ENCODE peak calls at places on chromosomes 4 and X, in four cellular contexts. L, J, A and B are unnamed samples.

GRCh38 chrX:63434665-63435064 is 83.5 kb upstream of the SPIN4 start:
- DNase-seq in A (no peak), L (no peak), J (no peak), B (peak; percentile 2)

GRCh38 chr4:56760194-56760593 is 61.3 kb downstream of the SPINK2 start:
- DNase-seq in A (no peak), L (no peak), J (no peak), B (no peak)

GRCh38 chrX:35380808-35381700 is 417.1 kb upstream of the MAGEB16 start:
- DNase-seq in L (no peak), A (no peak), J (no peak), B (no peak)

GRCh38 chrX:17655232-17656034 is 81.9 kb upstream of the SCML1 start:
- DNase-seq in A (no peak), L (no peak), J (no peak), B (no peak)

GRCh38 chr4:113406723-113407016 is 354.9 kb downstream of the CAMK2D start:
- DNase-seq in A (no peak), L (no peak), J (no peak), B (no peak)

GRCh38 chrX:21398424-21398823 is 24.2 kb downstream of the CNKSR2 start:
- DNase-seq in A (no peak), L (no peak), J (no peak), B (no peak)

GRCh38 chr4:25345880-25346279 is 31.2 kb upstream of the ANAPC4 start:
- DNase-seq in A (no peak), L (no peak), J (no peak), B (peak; percentile 11)

GRCh38 chrX:154048398-154048797 is 28.7 kb upstream of the IRAK1 start:
- DNase-seq in L (no peak), J (no peak), A (no peak), B (no peak)

GRCh38 chr4:39563448-39563847 is 36.2 kb upstream of the UGDH start:
- DNase-seq in J (no peak), A (no peak), L (no peak), B (no peak)

GRCh38 chr4:8704632-8705031 is 112.1 kb downstream of the CPZ start:
- DNase-seq in J (no peak), L (no peak), A (peak; percentile 6), B (no peak)

GRCh38 chr4:74455361-74456055 is 10.6 kb downstream of the AREG start:
- DNase-seq in A (no peak), L (no peak), J (no peak), B (no peak)

GRCh38 chr4:87559090-87559837 is 30.1 kb upstream of the SPARCL1 start:
- DNase-seq in L (no peak), A (no peak), J (no peak), B (no peak)

GRCh38 chr4:151012836-151013235 is 2.2 kb downstream of the LRBA start:
- DNase-seq in L (no peak), J (no peak), A (no peak), B (no peak)

GRCh38 chrX:11171956-11172355 is 60.8 kb downstream of the HCCS start:
- DNase-seq in J (no peak), L (no peak), A (no peak), B (no peak)

GRCh38 chr4:117085185-117085701 is at the start of gene TRAM1L1:
- DNase-seq in J (peak; percentile 42), L (no peak), A (peak; percentile 27), B (peak; percentile 10)

GRCh38 chrX:74160358-74160757 is 143.6 kb upstream of the ZCCHC13 start:
- DNase-seq in A (no peak), J (no peak), L (no peak), B (no peak)

GRCh38 chrX:2894885-2895292 is 34.2 kb downstream of the ARSD start:
- DNase-seq in J (peak; percentile 4), A (no peak), L (no peak), B (peak; percentile 21)

GRCh38 chr4:168836482-168836881 is 173.6 kb downstream of the CBR4 start:
- DNase-seq in A (no peak), J (no peak), L (no peak), B (no peak)

GRCh38 chr4:145387079-145387478 is 94.6 kb upstream of the SMAD1 start:
- DNase-seq in J (no peak), A (no peak), L (no peak), B (no peak)

GRCh38 chr4:115249808-115250207 is 136.4 kb upstream of the NDST4 start:
- DNase-seq in A (no peak), L (no peak), J (no peak), B (no peak)

GRCh38 chr4:16626945-16627344 is 271.5 kb downstream of the LDB2 start:
- DNase-seq in A (no peak), L (peak; percentile 26), J (peak; percentile 86), B (peak; percentile 91)

GRCh38 chr4:41391271-41391670 is 134.5 kb downstream of the UCHL1 start:
- DNase-seq in J (no peak), L (no peak), A (no peak), B (no peak)

GRCh38 chr4:40178672-40179071 is 18.2 kb upstream of the RHOH start:
- DNase-seq in J (no peak), L (no peak), A (no peak), B (no peak)

GRCh38 chrX:4110964-4111363 is 397.5 kb upstream of the PRKX start:
- DNase-seq in A (no peak), L (no peak), J (no peak), B (no peak)

GRCh38 chr4:54541426-54542118 is 116.2 kb upstream of the KIT start:
- DNase-seq in A (no peak), L (no peak), J (no peak), B (no peak)

GRCh38 chr4:133000012-133000411 is 149.1 kb upstream of the PCDH10 start:
- DNase-seq in L (no peak), J (no peak), A (no peak), B (no peak)

GRCh38 chr4:1058198-1058996 is 47.0 kb downstream of the FGFRL1 start:
- DNase-seq in L (no peak), J (no peak), A (no peak), B (no peak)

GRCh38 chr4:147361726-147362125 is 119.2 kb upstream of the EDNRA start:
- DNase-seq in L (no peak), J (peak; percentile 64), A (no peak), B (peak; percentile 73)

GRCh38 chr4:141340458-141340857 is 119.8 kb downstream of the ZNF330 start:
- DNase-seq in A (no peak), J (no peak), L (no peak), B (no peak)

GRCh38 chr4:21948347-21949072 is at the start of gene KCNIP4:
- DNase-seq in J (no peak), L (no peak), A (peak; percentile 18), B (no peak)

GRCh38 chr4:182749768-182750167 is 167.4 kb downstream of the DCTD start:
- DNase-seq in J (no peak), L (no peak), A (no peak), B (no peak)

GRCh38 chr4:16026155-16026761 is 57.6 kb downstream of the PROM1 start:
- DNase-seq in L (no peak), J (peak; percentile 21), A (no peak), B (no peak)

GRCh38 chr4:54067163-54067562 is 2.8 kb upstream of the CHIC2 start:
- DNase-seq in A (no peak), L (no peak), J (no peak), B (no peak)

DNA sequence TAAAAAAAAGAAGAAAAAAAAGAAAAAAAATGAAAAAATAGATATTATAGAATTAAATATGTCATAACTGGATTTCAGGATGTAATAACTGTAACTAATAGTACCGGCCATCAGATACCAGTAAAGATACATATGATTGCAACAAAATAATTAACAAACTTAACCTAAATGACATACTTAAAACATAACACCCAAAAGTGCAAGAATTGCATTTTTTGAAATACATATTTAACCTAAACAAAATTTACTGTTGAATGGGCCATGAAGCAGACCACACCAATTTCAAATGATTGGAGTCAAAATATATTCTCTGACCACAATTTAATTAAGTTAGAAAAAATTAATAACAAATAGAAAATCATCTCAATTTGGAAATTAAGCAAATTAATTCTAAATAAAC is 33.1 kb downstream of the GABRA3 start:
- DNase-seq in A (no peak), J (no peak), L (no peak), B (no peak)
- H3K4me3 ChIP-seq in A (no peak overlapping the region), J (no peak overlapping the region), L (no peak overlapping the region), B (no peak overlapping the region)

DNA sequence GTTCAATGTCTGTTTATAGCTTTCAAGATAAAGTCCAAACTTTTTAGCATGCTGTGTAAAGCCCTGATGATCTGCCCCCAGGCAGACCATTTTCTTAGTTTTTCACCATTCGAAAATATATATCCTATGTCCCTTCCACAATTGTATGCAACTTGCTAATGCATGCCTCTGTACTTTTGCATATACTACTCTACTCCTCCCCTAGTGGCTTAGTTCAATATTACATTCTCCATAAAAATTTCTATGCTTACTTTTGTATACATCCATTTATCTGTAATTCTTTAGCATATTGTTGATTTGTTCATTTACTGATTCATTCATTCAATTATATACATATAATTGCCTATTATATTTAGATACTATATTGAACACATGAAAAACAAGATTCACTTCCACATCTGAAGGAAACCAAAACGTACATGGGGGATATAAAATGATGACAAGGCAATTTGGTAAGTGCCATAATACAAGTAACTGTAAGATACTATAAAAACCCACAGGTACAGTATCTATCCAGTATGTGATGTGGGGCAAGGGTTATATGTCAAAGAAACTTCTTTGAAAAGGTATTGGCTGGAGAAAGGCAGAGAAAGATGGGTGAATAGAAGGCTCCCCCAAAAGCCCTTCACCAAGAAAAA is 902.5 kb downstream of the FAM133A start:
- DNase-seq in J (no peak), L (no peak), A (no peak), B (no peak)
- TF ChIP-seq CTCF in J (no peak), L (peak; percentile 30), A (peak; percentile 16), B (no peak)

DNA sequence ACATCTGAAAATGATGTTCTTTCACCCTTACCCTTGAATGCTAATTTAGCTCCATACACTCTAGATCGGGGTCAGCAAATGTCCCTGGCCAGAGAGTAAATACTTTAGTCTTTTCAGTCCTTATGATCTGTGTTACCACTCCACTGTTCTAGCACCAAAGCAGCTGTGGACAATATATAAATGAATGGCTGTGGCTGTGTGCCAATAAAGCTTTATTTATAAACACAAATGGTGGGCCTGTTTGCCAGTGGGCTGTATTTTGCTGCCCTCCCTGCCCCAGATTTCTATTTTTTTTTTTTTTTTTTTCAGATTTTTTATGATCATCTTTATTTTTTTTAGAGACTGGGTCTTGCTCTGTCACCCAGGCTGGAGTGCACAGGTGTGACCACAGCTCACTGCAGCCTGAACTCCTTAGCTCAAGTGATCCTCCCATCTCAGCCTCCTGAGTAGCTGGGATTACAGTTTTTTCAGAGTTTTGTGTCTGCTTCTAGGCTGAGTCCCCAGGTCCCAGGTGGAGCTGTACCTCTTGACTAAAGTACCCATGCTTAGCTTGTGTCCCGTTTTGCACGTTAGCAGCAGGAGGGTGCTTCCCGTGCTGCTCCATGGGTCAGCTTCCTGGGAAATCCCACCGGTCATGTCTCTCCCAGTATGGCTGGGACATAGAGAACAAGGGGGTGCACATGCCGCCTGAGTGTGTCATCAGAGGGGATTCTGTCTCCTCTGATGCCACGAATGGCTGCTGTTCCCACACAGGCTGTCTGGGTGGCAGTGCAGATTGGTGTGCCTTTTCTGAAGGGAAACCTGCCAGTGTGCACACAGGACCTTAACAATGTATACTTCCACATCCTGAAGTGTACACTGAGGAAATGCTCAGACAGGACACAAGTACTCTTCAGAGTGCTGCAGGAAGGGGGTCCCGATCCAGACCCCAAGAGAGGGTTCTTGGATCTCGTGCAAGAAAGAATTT is 16.0 kb upstream of the GRPEL1 start:
- DNase-seq in J (no peak), L (no peak), A (no peak), B (no peak)
- H3K4me3 ChIP-seq in J (no peak overlapping the region), L (no peak overlapping the region), A (peak overlapping the region; percentile 31), B (no peak overlapping the region)

GRCh38 chrX:151752847-151753246 is 18.3 kb downstream of the CNGA2 start:
- DNase-seq in A (no peak), L (no peak), J (no peak), B (no peak)
- TF ChIP-seq CTCF in A (no peak), L (no peak), J (no peak), B (no peak)